ENCODE peak calls at places on chromosomes 1 and 21, in four cellular contexts. L is tibial nerve, A is PC-3, T is sigmoid colon. F is an unnamed sample.

GRCh38 chr1:110190282-110190929 is 19.7 kb upstream of the KCNC4 start:
- DNase-seq in L (no peak), A (no peak), T (no peak), F (no peak)

GRCh38 chr1:10635992-10636391 is 160.5 kb downstream of the CASZ1 start:
- DNase-seq in L (no peak), A (no peak), T (peak; percentile 86), F (no peak)

GRCh38 chr21:29645666-29646553 is 293.9 kb downstream of the GRIK1 start:
- DNase-seq in L (no peak), A (no peak), T (no peak), F (no peak)

GRCh38 chr1:37999434-38000232 is 5.7 kb downstream of the FHL3 start:
- DNase-seq in L (no peak), A (peak; percentile 34), T (peak; percentile 80), F (no peak)

GRCh38 chr21:37437376-37438080 is 71.0 kb downstream of the DYRK1A start:
- DNase-seq in L (no peak), A (no peak), T (no peak), F (no peak)

GRCh38 chr1:60813051-60813450 is 269.3 kb upstream of the NFIA start:
- DNase-seq in L (no peak), A (no peak), T (no peak), F (no peak)

GRCh38 chr1:119449964-119450363 is 35.0 kb downstream of the HSD3B2 start:
- DNase-seq in L (no peak), A (peak; percentile 54), T (no peak), F (peak; percentile 65)

GRCh38 chr1:17819129-17819802 is 64.1 kb downstream of the ACTL8 start:
- DNase-seq in L (no peak), A (no peak), T (no peak), F (no peak)

GRCh38 chr1:175742790-175743459 is 470 bp downstream of the TNR start:
- DNase-seq in L (no peak), A (peak; percentile 17), T (no peak), F (peak; percentile 53)

GRCh38 chr1:113872219-113872934 is 865 bp upstream of the PTPN22 start:
- DNase-seq in L (no peak), A (no peak), T (no peak), F (no peak)

GRCh38 chr1:209430821-209431259 is 152.7 kb upstream of the CAMK1G start:
- DNase-seq in L (no peak), A (no peak), T (no peak), F (no peak)

GRCh38 chr1:44947060-44947773 is 39.2 kb downstream of the EIF2B3 start:
- DNase-seq in L (peak; percentile 37), A (no peak), T (no peak), F (no peak)

GRCh38 chr1:25198731-25199231 is 33.5 kb downstream of the SYF2 start:
- DNase-seq in L (no peak), A (peak; percentile 3), T (no peak), F (peak; percentile 83)

DNA sequence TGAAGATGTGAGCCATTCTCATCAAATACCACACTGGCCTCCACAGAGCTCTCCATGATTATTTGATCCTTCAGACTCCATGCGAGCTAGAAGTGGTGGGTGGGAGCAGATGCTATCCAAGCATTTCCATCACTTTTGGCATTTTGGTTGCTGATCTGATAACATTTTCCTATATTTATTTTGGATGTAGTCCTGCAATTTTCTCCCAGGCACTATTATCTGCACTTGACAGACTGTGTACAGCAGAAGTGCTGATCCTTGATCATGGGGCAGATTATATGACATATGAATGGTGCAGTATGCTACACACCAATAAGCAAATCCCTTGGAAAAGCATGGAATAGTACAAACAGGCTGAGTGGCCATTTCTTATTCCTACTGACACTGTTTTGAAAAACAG is 167.6 kb upstream of the LRRC7 start:
- DNase-seq in L (no peak), A (no peak), T (no peak), F (no peak)
- H3K9me3 ChIP-seq in L (no peaks in the 10 kb centered on the region), A (no peaks in the 10 kb centered on the region), T (no peaks in the 10 kb centered on the region), F (peaks cover 13% of the 10 kb centered on the region)

DNA sequence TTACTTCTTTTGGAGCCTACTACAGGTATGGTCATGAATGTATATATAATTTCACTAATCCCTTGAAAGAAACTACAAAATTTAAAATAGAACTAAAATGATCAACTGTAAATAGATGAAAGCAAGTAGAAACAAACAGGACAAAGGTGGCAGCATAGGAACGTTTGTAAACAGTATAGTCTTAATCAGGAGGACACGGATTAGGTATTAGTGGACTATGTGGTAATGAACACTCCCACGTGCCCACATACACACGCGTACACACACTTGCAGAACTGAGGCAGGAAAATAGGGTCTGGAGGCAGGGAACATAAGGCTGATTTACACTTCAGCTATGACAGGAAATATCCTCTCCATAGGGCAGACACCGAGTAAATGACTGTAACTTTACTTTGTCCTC is 1397.8 kb downstream of the NCAM2 start:
- DNase-seq in L (no peak), A (no peak), T (no peak), F (no peak)
- H3K4me1 ChIP-seq in L (no peaks in the 10 kb centered on the region), A (no peaks in the 10 kb centered on the region), T (no peaks in the 10 kb centered on the region), F (no peaks in the 10 kb centered on the region)

GRCh38 chr1:50923564-50923963 is 36.5 kb downstream of the FAF1 start:
- DNase-seq in L (no peak), A (no peak), T (no peak), F (no peak)

GRCh38 chr1:50917128-50917795 is 42.8 kb downstream of the FAF1 start:
- DNase-seq in L (no peak), A (no peak), T (no peak), F (peak; percentile 69)

GRCh38 chr1:50917796-50918137 is 42.3 kb downstream of the FAF1 start:
- DNase-seq in L (no peak), A (no peak), T (no peak), F (peak; percentile 71)

GRCh38 chr1:50920409-50920808 is 39.7 kb downstream of the FAF1 start:
- DNase-seq in L (no peak), A (no peak), T (no peak), F (no peak)

DNA sequence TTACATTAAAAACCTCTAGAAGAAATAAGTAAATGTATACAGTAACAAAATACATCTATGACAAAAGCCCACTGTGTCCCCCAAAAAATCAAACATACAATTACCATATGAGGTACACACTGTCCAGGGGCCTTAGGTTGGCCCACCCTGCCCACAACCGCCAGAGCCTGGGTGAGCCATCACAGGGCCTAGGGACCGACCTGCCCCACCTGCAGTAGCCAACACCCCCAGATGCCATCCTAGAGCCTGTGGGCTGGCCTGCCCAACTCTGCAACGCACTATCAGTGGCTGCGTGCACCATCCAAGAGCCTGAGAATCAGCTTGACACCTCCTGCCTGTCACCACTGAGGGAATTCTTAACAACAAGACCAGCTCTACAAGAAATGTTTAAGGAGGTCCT is 39.0 kb downstream of the FAF1 start:
- DNase-seq in L (no peak), A (no peak), T (no peak), F (no peak)
- H3K9me3 ChIP-seq in L (no peaks in the 10 kb centered on the region), A (no peaks in the 10 kb centered on the region), T (no peaks in the 10 kb centered on the region), F (peaks cover 14% of the 10 kb centered on the region)

GRCh38 chr1:26749458-26749857 is 38.3 kb upstream of the PIGV start:
- DNase-seq in L (no peak), A (no peak), T (no peak), F (no peak)

GRCh38 chr1:26744075-26744958 is 43.4 kb upstream of the PIGV start:
- DNase-seq in L (peak; percentile 65), A (peak; percentile 75), T (peak; percentile 82), F (peak; percentile 95)

GRCh38 chr1:26745191-26745590 is 42.6 kb upstream of the PIGV start:
- DNase-seq in L (no peak), A (no peak), T (no peak), F (no peak)

GRCh38 chr1:26748351-26748750 is 39.4 kb upstream of the PIGV start:
- DNase-seq in L (no peak), A (no peak), T (no peak), F (no peak)

DNA sequence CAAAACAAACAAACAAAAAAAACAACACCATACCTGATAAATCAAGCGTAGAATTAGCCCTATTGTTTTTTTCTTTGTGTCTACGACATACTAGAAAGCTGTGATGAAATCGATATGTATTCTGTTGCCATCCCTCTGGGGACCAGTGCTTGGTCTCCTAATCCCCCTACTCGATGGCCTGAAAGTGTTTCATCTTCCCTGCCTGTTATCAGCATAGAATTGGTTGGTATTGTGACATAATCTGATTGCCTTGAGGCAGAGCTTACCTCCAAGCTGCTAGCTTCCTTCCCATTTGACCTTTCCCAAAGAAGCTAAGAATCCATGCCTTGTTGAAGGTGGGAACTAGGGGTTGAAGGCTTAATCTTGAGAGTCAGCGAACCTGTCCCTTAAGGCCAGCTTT is 40.7 kb upstream of the PIGV start:
- DNase-seq in L (no peak), A (no peak), T (no peak), F (no peak)
- H3K4me1 ChIP-seq in L (no peaks in the 10 kb centered on the region), A (peaks cover 18% of the 10 kb centered on the region), T (no peaks in the 10 kb centered on the region), F (peaks cover 29% of the 10 kb centered on the region)

DNA sequence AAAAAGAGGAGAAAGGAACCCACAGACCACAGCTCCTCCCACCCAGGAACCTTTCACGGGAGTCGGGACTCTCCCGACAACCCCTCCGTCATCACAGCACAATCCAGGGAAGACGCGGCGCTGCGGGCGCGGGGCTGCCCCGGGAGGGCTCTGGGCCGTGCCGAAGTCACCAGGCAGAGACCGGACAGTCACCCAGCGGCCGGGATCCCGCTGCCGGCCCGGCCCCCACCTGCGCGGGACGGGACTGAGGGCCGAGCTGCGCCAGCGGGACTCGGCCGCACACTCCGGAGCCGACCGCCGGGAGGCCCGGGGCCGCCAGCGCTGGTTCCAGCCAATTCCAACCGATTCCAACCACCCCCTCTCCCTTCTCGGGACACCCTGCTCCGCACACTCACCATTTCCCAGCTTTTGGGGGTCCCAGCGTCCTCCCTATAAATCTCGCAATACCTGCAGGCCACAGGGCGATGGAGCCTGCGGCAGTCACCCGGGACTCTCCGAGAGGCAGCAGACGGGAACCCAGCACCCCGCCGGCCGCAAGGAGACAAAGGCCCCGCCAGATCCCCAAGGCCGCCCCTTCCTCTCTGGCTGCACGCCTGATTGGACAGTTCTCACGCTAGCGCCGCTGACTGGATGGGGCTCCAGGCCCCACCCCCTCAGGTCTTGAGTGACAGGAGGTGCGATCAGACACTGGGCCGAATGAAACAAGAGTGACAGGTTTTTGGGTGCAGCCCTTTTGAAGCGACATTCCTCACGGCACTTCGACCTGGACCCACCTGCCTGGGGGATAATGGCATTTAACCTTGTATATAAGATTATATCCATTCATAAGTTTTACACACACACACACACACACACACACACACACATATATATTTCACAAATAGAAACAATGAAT is at the start of gene ZNF695:
- DNase-seq in L (peak; percentile 28), A (peak; percentile 100), T (peak; percentile 80), F (no peak)
- H3K9me3 ChIP-seq in L (peaks cover 3% of the 10 kb centered on the region), A (peaks cover 27% of the 10 kb centered on the region), T (no peaks in the 10 kb centered on the region), F (no peaks in the 10 kb centered on the region)

GRCh38 chr21:41650526-41651145 is 116.2 kb downstream of the RIPK4 start:
- DNase-seq in L (no peak), A (no peak), T (no peak), F (no peak)
- H3K4me1 ChIP-seq in L (no peaks in the 10 kb centered on the region), A (peaks cover 54% of the 10 kb centered on the region), T (no peaks in the 10 kb centered on the region), F (no peaks in the 10 kb centered on the region)

GRCh38 chr1:80673935-80674597 is 1126.7 kb upstream of the ADGRL2 start:
- DNase-seq in L (no peak), A (no peak), T (no peak), F (no peak)
- H3K9me3 ChIP-seq in L (no peaks in the 10 kb centered on the region), A (no peaks in the 10 kb centered on the region), T (no peaks in the 10 kb centered on the region), F (peaks cover 27% of the 10 kb centered on the region)

GRCh38 chr1:156742801-156743200 is 1.9 kb upstream of the MRPL24 start:
- DNase-seq in L (no peak), A (no peak), T (no peak), F (no peak)

GRCh38 chr1:156744344-156744743 is 3.5 kb upstream of the MRPL24 start:
- DNase-seq in L (no peak), A (no peak), T (no peak), F (peak; percentile 12)

GRCh38 chr1:156744786-156745419 is 4.0 kb upstream of the MRPL24 start:
- DNase-seq in L (no peak), A (no peak), T (no peak), F (peak; percentile 23)

GRCh38 chr1:156742017-156742416 is 1.1 kb upstream of the MRPL24 start:
- DNase-seq in L (no peak), A (no peak), T (no peak), F (no peak)

GRCh38 chr1:156743367-156744302 is 2.7 kb upstream of the MRPL24 start:
- DNase-seq in L (no peak), A (no peak), T (no peak), F (no peak)
- H3K4me1 ChIP-seq in L (no peaks in the 10 kb centered on the region), A (peaks cover 47% of the 10 kb centered on the region), T (peaks cover 47% of the 10 kb centered on the region), F (peaks cover 61% of the 10 kb centered on the region)